ENCODE peak calls at places on chromosome 1, in six cellular contexts. G is brain microvascular endothelial cell; P is LoVo; D is AG09309; J is activated naive CD4-positive, alpha-beta T cell treated with anti-CD3 and anti-CD28 coated beads, Interleukin-2, amount 10 ng/mL, durations not matched to agents 7 days and 5 days; K is fibroblast of mammary gland. Y is an unnamed sample.
A peak's percentile ranks its signal among the peaks of the same experiment; 100 is the strongest.

GRCh38 chr1:151512801-151513625 is 1.8 kb downstream of the CGN start:
- DNase-seq in J (no peak), G (no peak), P (peak; percentile 81), D (no peak), K (no peak), Y (no peak)

GRCh38 chr1:200179781-200180160 is 152.3 kb downstream of the NR5A2 start:
- DNase-seq in P (no peak), D (no peak), J (no peak), K (no peak), G (no peak), Y (no peak)

GRCh38 chr1:18480315-18481189 is at the start of gene KLHDC7A:
- DNase-seq in K (no peak), J (no peak), G (no peak), D (no peak), P (peak; percentile 83), Y (no peak)

GRCh38 chr1:25685938-25686665 is 69.5 kb downstream of the MAN1C1 start:
- DNase-seq in G (no peak), J (no peak), P (no peak), D (no peak), K (peak; percentile 54), Y (no peak)

GRCh38 chr1:62325696-62326095 is 6.5 kb upstream of the KANK4 start:
- DNase-seq in K (peak; percentile 81), J (no peak), P (no peak), G (peak; percentile 40), D (peak; percentile 87), Y (peak; percentile 56)

GRCh38 chr1:94061513-94062443 is 59.2 kb downstream of the ABCA4 start:
- DNase-seq in P (peak; percentile 58), J (peak; percentile 51), D (no peak), K (peak; percentile 79), G (peak; percentile 86), Y (peak; percentile 91)

GRCh38 chr1:144101397-144102050 is 129.7 kb upstream of the FAM72C start:
- DNase-seq in K (peak; percentile 13), P (no peak), D (no peak), J (peak; percentile 23), G (no peak), Y (no peak)

GRCh38 chr1:109423498-109423897 is 2.8 kb downstream of the PSMA5 start:
- DNase-seq in K (peak; percentile 24), G (no peak), P (no peak), J (no peak), D (no peak), Y (no peak)

GRCh38 chr1:233514946-233515391 is 98.9 kb upstream of the KCNK1 start:
- DNase-seq in D (no peak), P (no peak), K (no peak), G (no peak), J (no peak), Y (no peak)

GRCh38 chr1:167797005-167797404 is 75.2 kb downstream of the MPZL1 start:
- DNase-seq in G (peak; percentile 95), D (peak; percentile 97), J (no peak), P (no peak), K (peak; percentile 100), Y (peak; percentile 99)

GRCh38 chr1:175188936-175189335 is 3.6 kb downstream of the KIAA0040 start:
- DNase-seq in P (no peak), J (peak; percentile 75), K (no peak), G (no peak), D (no peak), Y (no peak)

GRCh38 chr1:91651671-91652071 is 151.0 kb downstream of the CDC7 start:
- DNase-seq in K (peak; percentile 96), J (no peak), D (peak; percentile 8), P (peak; percentile 19), G (peak; percentile 20), Y (peak; percentile 79)

Y was measured in choroid plexus epithelial cell.